ENCODE peak calls at places on chromosomes 7 and 10, in nine cellular contexts. F is PC-9, U is OCI-LY7, O is Karpas-422, T is MM.1S, N is PC-3, K is HCT116, V is hepatocyte, R is GM23338. I is an unnamed sample. For H3K9me2, the result is how much of the 10 kb centered on the place peaks cover.

GRCh38 chr7:157477550-157478212 is 140.9 kb downstream of the DNAJB6 start:
- DNase-seq in R (no peak), N (no peak), V (no peak), F (no peak), U (no peak), O (no peak), K (no peak), T (peak), I (no peak)

GRCh38 chr7:70240873-70241272 is 642.6 kb downstream of the AUTS2 start:
- DNase-seq in U (no peak), R (no peak), V (no peak), F (no peak), N (no peak), O (no peak), T (no peak), K (no peak), I (no peak)

GRCh38 chr10:5595591-5596590 is 70.5 kb downstream of the ASB13 start:
- DNase-seq in U (no peak), K (peak), O (no peak), V (no peak), F (peak), T (no peak), N (peak), R (no peak), I (peak)

GRCh38 chr7:128963327-128963757 is 25.6 kb downstream of the IRF5 start:
- DNase-seq in F (no peak), T (peak), K (no peak), N (no peak), U (peak), O (no peak), R (no peak), V (no peak), I (peak)

GRCh38 chr10:102109166-102110116 is 10.7 kb downstream of the LDB1 start:
- DNase-seq in F (no peak), N (no peak), V (no peak), T (no peak), O (no peak), K (no peak), U (no peak), R (no peak), I (no peak)

GRCh38 chr10:124119933-124120332 is 26.5 kb upstream of the CHST15 start:
- DNase-seq in O (no peak), N (no peak), T (no peak), V (no peak), U (peak), K (no peak), F (no peak), R (no peak), I (no peak)

GRCh38 chr7:41268874-41269273 is 434.0 kb downstream of the INHBA start:
- DNase-seq in O (no peak), F (no peak), K (no peak), V (no peak), N (no peak), T (no peak), U (no peak), R (no peak), I (no peak)

GRCh38 chr7:4519819-4520520 is 162.1 kb upstream of the FOXK1 start:
- DNase-seq in T (no peak), U (no peak), R (peak), N (no peak), O (no peak), F (no peak), K (no peak), V (no peak), I (no peak)

GRCh38 chr10:49179699-49180511 is 8.3 kb downstream of the TMEM273 start:
- DNase-seq in T (no peak), O (no peak), F (no peak), R (no peak), V (no peak), U (no peak), N (no peak), K (no peak), I (no peak)

GRCh38 chr7:55367283-55367840 is 2.2 kb downstream of the LANCL2 start:
- DNase-seq in N (no peak), F (no peak), O (no peak), R (no peak), V (no peak), K (no peak), U (no peak), T (no peak), I (no peak)

GRCh38 chr10:110304394-110304779 is 333 bp downstream of the SMNDC1 start:
- DNase-seq in O (peak), N (no peak), U (no peak), V (peak), K (no peak), F (no peak), T (peak), R (no peak), I (peak)

GRCh38 chr7:6226194-6226799 is 46.1 kb downstream of the CYTH3 start:
- DNase-seq in R (no peak), K (no peak), N (no peak), V (no peak), F (peak), T (no peak), O (no peak), U (no peak), I (peak)

GRCh38 chr10:23363788-23364135 is 19.2 kb upstream of the C10orf67 start:
- DNase-seq in T (no peak), V (no peak), U (no peak), N (no peak), O (no peak), R (no peak), K (no peak), F (no peak), I (no peak)

GRCh38 chr7:1238363-1239331 is 6.0 kb downstream of the UNCX start:
- DNase-seq in T (no peak), R (peak), O (no peak), U (no peak), F (no peak), N (no peak), K (no peak), V (no peak), I (no peak)

GRCh38 chr7:30143748-30144251 is 9.0 kb downstream of the MTURN start:
- DNase-seq in F (peak), O (no peak), N (peak), K (no peak), U (no peak), V (no peak), T (peak), R (no peak), I (peak)

GRCh38 chr10:124671486-124672075 is 72.6 kb downstream of the FAM53B start:
- DNase-seq in U (no peak), T (no peak), F (peak), O (no peak), V (peak), R (peak), N (peak), K (peak), I (peak)

GRCh38 chr7:73342645-73343044 is 14.7 kb downstream of the FKBP6 start:
- DNase-seq in U (no peak), F (no peak), V (peak), K (peak), O (no peak), N (peak), T (no peak), R (peak), I (peak)

GRCh38 chr10:49633327-49634045 is 19.6 kb downstream of the CHAT start:
- DNase-seq in V (no peak), T (no peak), U (no peak), R (no peak), K (no peak), F (no peak), O (no peak), N (no peak), I (no peak)

GRCh38 chr7:159026271-159027047 is 118.2 kb downstream of the VIPR2 start:
- DNase-seq in R (peak), U (no peak), V (peak), T (no peak), F (no peak), O (no peak), K (no peak), N (no peak), I (no peak)

GRCh38 chr10:73469579-73469978 is 26.2 kb downstream of the PPP3CB start:
- DNase-seq in N (no peak), R (no peak), V (no peak), O (no peak), K (no peak), T (no peak), U (no peak), F (no peak), I (no peak)

GRCh38 chr7:102935450-102936110 is 22.8 kb downstream of the LRRC17 start:
- DNase-seq in O (no peak), V (no peak), R (no peak), T (no peak), N (no peak), F (no peak), K (no peak), U (no peak), I (no peak)

DNA sequence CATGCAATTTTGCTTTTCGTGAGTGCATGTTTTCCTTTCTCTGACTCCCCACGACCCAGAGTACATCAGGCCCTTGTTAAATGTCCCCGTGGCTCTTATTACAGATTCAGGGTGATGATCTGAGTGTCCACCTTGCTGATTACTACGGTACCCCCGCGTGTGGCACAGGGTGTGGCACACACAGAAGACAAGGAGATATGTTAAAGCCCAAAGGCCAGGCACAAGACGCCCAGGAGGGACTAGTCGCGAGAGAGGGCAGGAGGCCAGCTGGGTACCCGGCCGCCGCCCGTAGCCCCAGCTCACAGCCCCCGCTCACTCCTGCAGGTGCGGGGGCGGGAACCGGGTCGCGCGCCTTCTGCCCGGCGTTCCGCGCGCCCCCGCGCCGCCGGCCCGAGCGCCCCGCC is 281 bp upstream of the EXOC6 start:
- DNase-seq in O (no peak), K (no peak), N (no peak), R (no peak), F (no peak), V (no peak), T (no peak), U (no peak), I (no peak)
- H3K27ac ChIP-seq in O (no peak), K (peak), N (peak), R (no peak), F (peak), V (no peak), T (no peak), U (no peak), I (no peak)

GRCh38 chr7:50073093-50073492 is 20.0 kb downstream of the ZPBP start:
- DNase-seq in N (no peak), O (peak), R (no peak), K (no peak), V (no peak), F (no peak), U (no peak), T (no peak), I (no peak)

GRCh38 chr7:50068026-50068425 is 25.0 kb downstream of the ZPBP start:
- DNase-seq in U (peak), T (peak), V (no peak), O (peak), R (peak), K (peak), N (peak), F (no peak), I (peak)

GRCh38 chr7:50069613-50070012 is 23.4 kb downstream of the ZPBP start:
- DNase-seq in O (peak), R (peak), F (no peak), T (peak), N (peak), K (no peak), V (no peak), U (no peak), I (peak)

DNA sequence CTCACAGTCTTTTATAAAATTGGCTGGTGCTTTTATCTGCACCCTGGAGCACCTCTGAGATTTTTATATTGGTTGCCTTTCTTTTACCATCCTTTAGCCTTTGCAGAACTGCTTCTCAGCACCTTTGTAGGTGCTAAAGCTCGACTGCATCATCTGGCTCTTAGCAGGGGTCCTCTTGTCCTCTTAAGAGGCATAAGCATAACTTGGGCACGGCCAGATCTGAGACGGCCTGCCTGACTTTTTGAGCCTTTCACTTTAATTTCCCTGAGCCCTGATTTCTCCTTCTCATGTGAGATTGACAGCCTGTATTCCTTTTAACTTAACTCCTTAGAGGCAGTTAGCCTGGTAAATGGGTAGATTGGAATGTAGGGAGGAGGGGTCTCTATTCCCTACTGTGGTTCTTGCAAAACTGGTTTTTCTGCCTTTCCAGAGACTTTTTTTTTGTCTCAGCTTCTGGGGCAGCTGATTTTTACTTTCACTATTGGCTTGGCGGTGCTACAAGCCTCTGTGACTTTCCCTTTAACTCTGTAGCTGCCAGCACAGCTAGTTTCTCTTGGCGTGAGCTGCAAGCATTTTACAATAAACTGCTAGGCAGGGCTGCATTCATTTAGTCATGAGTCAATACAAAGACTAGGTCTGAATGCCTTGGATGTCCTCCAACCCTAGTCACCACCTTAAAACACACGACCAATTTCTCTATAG is 24.0 kb downstream of the ZPBP start:
- DNase-seq in T (peak), V (peak), O (peak), N (peak), F (peak), K (peak), U (no peak), R (peak), I (peak)
- H2AFZ ChIP-seq in T (no peak), V (peak), O (peak), N (peak), F (peak), K (peak), U (peak), R (no peak), I (peak)

DNA sequence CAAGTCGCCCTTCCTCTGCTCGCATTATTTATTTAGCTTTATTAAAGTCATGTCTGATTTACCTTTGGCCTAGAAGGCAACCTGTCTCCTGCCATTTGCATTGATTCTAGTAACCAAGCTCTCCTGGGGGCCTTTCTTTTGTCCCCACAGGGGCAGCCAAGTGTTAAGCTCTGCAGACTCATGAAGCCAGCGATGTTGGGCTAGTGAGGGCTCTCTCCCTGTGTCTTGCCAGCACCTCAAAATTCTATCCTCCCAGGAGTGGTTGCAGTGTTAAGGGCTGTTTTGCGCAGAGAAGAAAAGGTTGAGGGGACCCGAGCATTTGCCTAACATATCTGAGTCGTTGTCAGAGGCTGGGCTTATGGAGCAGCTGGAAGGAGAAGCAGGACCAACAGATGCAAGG is 61.9 kb downstream of the AOC1 start:
- DNase-seq in R (no peak), T (no peak), V (no peak), U (no peak), O (no peak), F (no peak), N (no peak), K (no peak), I (no peak)
- H3K9me2 ChIP-seq in R (under half), T (under half), V (under half), U (under half), O (under half), F (under half), N (under half), K (under half), I (under half)

GRCh38 chr7:44290250-44290616 is 35.2 kb downstream of the CAMK2B start:
- DNase-seq in R (no peak), K (no peak), U (no peak), V (no peak), F (no peak), N (no peak), O (no peak), T (no peak), I (no peak)
- H3K27ac ChIP-seq in R (peak), K (no peak), U (no peak), V (no peak), F (no peak), N (no peak), O (no peak), T (no peak), I (no peak)